ENCODE peak calls at places on chromosomes 5 and 9, in ten cellular contexts. C is AG09309; M is tibial artery; E is GM13976; N is nephron progenitor cell; Z is fibroblast of mammary gland; I is fibroblast of lung; J is Calu3; O is neural crest cell; Y is CD4-positive, alpha-beta T cell. T is an unnamed sample.

GRCh38 chr9:134633362-134634142 is 8.1 kb upstream of the COL5A1 start:
- DNase-seq in I (no peak), N (no peak), Y (no peak), O (no peak), C (no peak), J (no peak), M (no peak), Z (no peak), E (no peak), T (no peak)

GRCh38 chr9:124256517-124257069 is 1.2 kb upstream of the NEK6 start:
- DNase-seq in O (no peak), E (no peak), N (no peak), C (peak), Z (peak), J (no peak), M (no peak), Y (no peak), I (peak), T (no peak)

GRCh38 chr9:114289106-114289505 is 33.8 kb upstream of the ORM1 start:
- DNase-seq in N (no peak), E (no peak), Y (no peak), M (peak), C (no peak), I (no peak), J (no peak), O (no peak), Z (no peak), T (no peak)

GRCh38 chr9:123131258-123131657 is 97.8 kb downstream of the GPR21 start:
- DNase-seq in E (no peak), Y (no peak), C (peak), N (no peak), Z (peak), J (no peak), I (peak), M (no peak), O (no peak), T (no peak)

GRCh38 chr5:138953370-138954256 is 78.5 kb upstream of the LRRTM2 start:
- DNase-seq in Y (no peak), M (peak), Z (peak), J (no peak), E (peak), I (peak), N (no peak), O (no peak), C (peak), T (peak)

GRCh38 chr9:93317495-93318094 is 133.7 kb downstream of the WNK2 start:
- DNase-seq in C (no peak), I (no peak), M (no peak), O (no peak), J (no peak), Z (no peak), Y (no peak), N (no peak), E (no peak), T (no peak)

GRCh38 chr5:155926011-155926410 is 401.0 kb upstream of the SGCD start:
- DNase-seq in Y (no peak), C (no peak), M (no peak), E (no peak), J (no peak), I (no peak), Z (no peak), O (no peak), N (no peak), T (no peak)

GRCh38 chr5:154770111-154770510 is 14.9 kb downstream of the LARP1 start:
- DNase-seq in E (no peak), O (no peak), C (no peak), Z (no peak), N (no peak), I (no peak), M (no peak), J (no peak), Y (no peak), T (no peak)

GRCh38 chr5:21817668-21818419 is 1035.3 kb downstream of the CDH12 start:
- DNase-seq in N (no peak), O (no peak), C (no peak), E (no peak), J (no peak), I (peak), M (no peak), Y (no peak), Z (peak), T (no peak)

GRCh38 chr5:144284931-144285330 is 114.3 kb downstream of the KCTD16 start:
- DNase-seq in N (no peak), J (no peak), Z (no peak), E (no peak), C (no peak), Y (no peak), O (no peak), M (no peak), I (no peak), T (no peak)

GRCh38 chr5:132653716-132654115 is 4.3 kb upstream of the IL13 start:
- DNase-seq in J (no peak), N (no peak), M (no peak), C (no peak), Y (no peak), E (no peak), I (no peak), O (no peak), Z (no peak), T (no peak)

GRCh38 chr5:134236208-134236761 is 10.4 kb upstream of the PPP2CA start:
- DNase-seq in Z (no peak), I (no peak), J (no peak), C (no peak), Y (no peak), O (no peak), N (no peak), M (no peak), E (no peak), T (no peak)

DNA sequence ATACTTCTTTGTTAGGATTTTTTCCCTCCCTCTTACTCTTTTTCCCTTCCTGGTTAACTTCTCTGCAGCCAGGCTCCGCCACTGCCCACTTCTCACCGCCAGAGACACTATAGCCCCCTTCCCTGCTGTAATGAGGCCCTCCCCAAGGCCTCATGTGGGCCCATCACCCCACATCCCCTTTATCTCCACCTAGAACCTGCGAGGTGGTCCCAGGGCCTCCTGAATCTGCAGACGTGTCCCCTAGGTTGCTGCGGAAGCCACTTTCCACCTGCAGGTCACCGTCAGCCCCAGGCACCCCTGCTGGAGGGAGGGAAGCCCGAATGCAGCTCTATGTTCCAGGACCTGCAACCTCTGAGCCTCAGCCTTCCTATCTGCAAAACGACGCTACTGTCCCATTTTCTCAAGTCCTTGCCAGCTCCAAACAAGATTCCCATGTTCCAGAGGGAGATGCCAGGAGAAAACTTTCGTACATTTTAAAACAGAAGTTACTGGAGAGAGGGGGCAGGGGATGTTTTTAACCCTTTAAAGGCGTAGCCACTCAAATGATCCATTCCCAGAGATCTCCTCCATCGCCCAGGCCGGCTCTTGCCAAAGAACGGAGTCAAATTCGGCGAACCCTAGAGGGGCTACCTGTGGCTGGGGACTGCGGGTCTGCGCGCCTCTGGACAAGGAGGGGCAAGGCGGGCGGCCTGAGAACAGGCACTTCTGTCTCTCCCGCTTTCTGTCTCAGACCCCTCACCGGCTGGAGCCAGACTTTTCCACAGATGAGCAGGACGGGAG is 929 bp downstream of the SH3PXD2B start:
- DNase-seq in J (peak), N (peak), C (no peak), M (no peak), O (peak), Z (peak), E (no peak), I (peak), Y (no peak), T (peak)
- TF ChIP-seq CTCF in J (peak), N (peak), C (peak), M (peak), O (peak), Z (peak), E (no peak), I (peak), Y (no peak), T (peak)

GRCh38 chr5:124060413-124061095 is 548.6 kb downstream of the CSNK1G3 start:
- DNase-seq in M (no peak), N (no peak), I (no peak), Y (no peak), J (no peak), Z (no peak), E (no peak), C (no peak), O (no peak), T (no peak)

GRCh38 chr5:124064956-124065355 is 553.0 kb downstream of the CSNK1G3 start:
- DNase-seq in Z (peak), M (no peak), Y (no peak), C (no peak), E (no peak), I (no peak), O (no peak), J (no peak), N (no peak), T (no peak)

GRCh38 chr5:124061663-124062062 is 549.7 kb downstream of the CSNK1G3 start:
- DNase-seq in N (no peak), Z (peak), Y (no peak), M (peak), I (peak), E (no peak), J (no peak), O (no peak), C (no peak), T (peak)

GRCh38 chr5:124060010-124060409 is 548.0 kb downstream of the CSNK1G3 start:
- DNase-seq in E (no peak), C (no peak), I (no peak), Z (no peak), O (no peak), J (no peak), M (no peak), Y (no peak), N (no peak), T (no peak)

DNA sequence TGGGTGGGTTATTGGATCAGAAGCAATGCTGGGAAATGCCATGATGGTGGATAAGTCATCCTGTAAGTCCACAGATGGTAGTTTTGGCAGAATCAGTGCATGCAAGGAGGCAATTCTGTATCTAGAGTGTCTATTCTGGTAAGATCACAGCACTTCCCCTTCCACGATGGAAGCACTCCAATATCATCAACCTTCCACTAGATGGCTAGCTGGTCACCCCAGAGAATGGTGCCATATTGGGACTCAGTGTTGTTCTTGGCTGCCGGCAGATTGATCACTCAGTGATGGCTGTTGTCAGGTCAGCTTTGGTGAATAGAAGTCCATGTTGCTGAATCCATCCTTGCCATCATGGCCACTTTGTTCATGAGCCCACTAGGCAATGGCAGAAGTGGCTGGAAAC is 553.5 kb downstream of the CSNK1G3 start:
- DNase-seq in N (no peak), J (no peak), E (no peak), O (no peak), M (no peak), I (no peak), Y (no peak), Z (peak), C (no peak), T (no peak)
- TF ChIP-seq CTCF in N (no peak), J (no peak), E (no peak), O (no peak), M (no peak), I (no peak), Y (no peak), Z (peak), C (no peak), T (no peak)

GRCh38 chr9:36969216-36969771 is 64.8 kb downstream of the PAX5 start:
- DNase-seq in J (no peak), I (no peak), M (no peak), N (no peak), C (no peak), O (no peak), E (no peak), Y (no peak), Z (no peak), T (no peak)
- TF ChIP-seq CTCF in J (no peak), I (no peak), M (no peak), N (no peak), C (no peak), O (no peak), E (no peak), Y (no peak), Z (no peak), T (no peak)

GRCh38 chr9:3475300-3476020 is 50.3 kb downstream of the RFX3 start:
- DNase-seq in M (no peak), Z (no peak), O (no peak), J (peak), N (no peak), Y (no peak), I (no peak), E (no peak), C (no peak), T (no peak)

GRCh38 chr9:3477236-3477834 is 48.5 kb downstream of the RFX3 start:
- DNase-seq in E (no peak), O (no peak), I (no peak), J (no peak), Z (no peak), C (no peak), Y (no peak), N (no peak), M (no peak), T (no peak)

GRCh38 chr9:3468407-3469205 is 57.2 kb downstream of the RFX3 start:
- DNase-seq in Z (no peak), I (no peak), O (no peak), N (no peak), C (no peak), M (no peak), Y (no peak), E (no peak), J (no peak), T (no peak)

GRCh38 chr9:3474821-3475220 is 51.0 kb downstream of the RFX3 start:
- DNase-seq in Z (no peak), E (no peak), O (no peak), I (no peak), N (no peak), J (no peak), M (no peak), C (no peak), Y (no peak), T (no peak)

DNA sequence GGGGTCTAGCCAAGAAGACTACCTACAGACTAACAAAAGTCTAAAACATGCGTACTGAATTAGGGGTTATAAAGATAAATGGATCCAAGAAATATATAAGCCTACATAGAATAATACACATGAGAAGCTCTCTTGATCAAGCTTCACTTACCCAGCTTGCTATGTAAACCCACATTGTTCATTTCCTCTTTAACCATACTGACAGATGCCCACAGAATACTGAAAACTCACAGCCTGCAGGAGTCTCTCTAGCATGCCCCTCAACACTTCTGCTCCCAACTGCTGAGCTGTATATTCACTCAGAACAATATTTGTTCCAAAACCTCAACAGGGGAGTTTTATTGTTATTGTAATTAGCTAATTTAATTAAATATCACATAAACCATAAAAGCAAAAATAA is 52.4 kb downstream of the RFX3 start:
- DNase-seq in M (no peak), E (peak), C (no peak), J (no peak), Z (no peak), Y (no peak), I (no peak), N (no peak), O (no peak), T (no peak)
- TF ChIP-seq CTCF in M (no peak), E (no peak), C (no peak), J (no peak), Z (no peak), Y (no peak), I (no peak), N (no peak), O (no peak), T (no peak)

GRCh38 chr5:151470440-151470839 is 23.0 kb downstream of the SLC36A1 start:
- DNase-seq in Z (peak), I (peak), O (no peak), J (no peak), N (no peak), C (peak), Y (no peak), E (no peak), M (no peak), T (no peak)

GRCh38 chr5:151469992-151470391 is 22.6 kb downstream of the SLC36A1 start:
- DNase-seq in N (no peak), E (no peak), O (no peak), Y (no peak), M (no peak), I (no peak), J (no peak), C (no peak), Z (no peak), T (no peak)

GRCh38 chr5:151469386-151469785 is 22.0 kb downstream of the SLC36A1 start:
- DNase-seq in N (no peak), I (no peak), O (no peak), Y (no peak), M (no peak), E (no peak), J (no peak), Z (peak), C (no peak), T (no peak)

GRCh38 chr5:151465476-151465875 is 18.1 kb downstream of the SLC36A1 start:
- DNase-seq in N (no peak), I (no peak), O (no peak), Y (no peak), E (no peak), C (no peak), M (no peak), J (no peak), Z (no peak), T (no peak)

DNA sequence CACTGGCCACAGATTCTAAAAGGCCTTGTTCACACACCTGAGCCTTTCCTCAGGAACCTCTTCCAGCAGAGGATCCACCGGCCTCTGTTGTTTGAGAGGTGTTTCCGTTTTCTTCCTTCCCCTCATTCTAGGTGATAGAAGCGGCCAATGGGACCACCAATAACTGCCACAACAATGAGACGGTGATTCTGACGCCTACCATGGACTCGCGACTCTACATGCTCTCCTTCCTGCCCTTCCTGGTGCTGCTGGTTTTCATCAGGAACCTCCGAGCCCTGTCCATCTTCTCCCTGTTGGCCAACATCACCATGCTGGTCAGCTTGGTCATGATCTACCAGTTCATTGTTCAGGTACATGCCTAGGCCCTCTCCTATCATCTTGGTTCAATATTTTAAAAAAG is 20.2 kb downstream of the SLC36A1 start:
- DNase-seq in J (no peak), Z (no peak), O (no peak), Y (no peak), I (no peak), N (no peak), E (no peak), M (no peak), C (no peak), T (no peak)
- TF ChIP-seq CTCF in J (no peak), Z (no peak), O (no peak), Y (no peak), I (no peak), N (no peak), E (no peak), M (no peak), C (no peak), T (no peak)

GRCh38 chr5:125668904-125669303 is 754.3 kb upstream of the GRAMD2B start:
- DNase-seq in C (no peak), N (no peak), Y (no peak), M (no peak), J (peak), E (no peak), Z (no peak), O (no peak), I (no peak), T (peak)

DNA sequence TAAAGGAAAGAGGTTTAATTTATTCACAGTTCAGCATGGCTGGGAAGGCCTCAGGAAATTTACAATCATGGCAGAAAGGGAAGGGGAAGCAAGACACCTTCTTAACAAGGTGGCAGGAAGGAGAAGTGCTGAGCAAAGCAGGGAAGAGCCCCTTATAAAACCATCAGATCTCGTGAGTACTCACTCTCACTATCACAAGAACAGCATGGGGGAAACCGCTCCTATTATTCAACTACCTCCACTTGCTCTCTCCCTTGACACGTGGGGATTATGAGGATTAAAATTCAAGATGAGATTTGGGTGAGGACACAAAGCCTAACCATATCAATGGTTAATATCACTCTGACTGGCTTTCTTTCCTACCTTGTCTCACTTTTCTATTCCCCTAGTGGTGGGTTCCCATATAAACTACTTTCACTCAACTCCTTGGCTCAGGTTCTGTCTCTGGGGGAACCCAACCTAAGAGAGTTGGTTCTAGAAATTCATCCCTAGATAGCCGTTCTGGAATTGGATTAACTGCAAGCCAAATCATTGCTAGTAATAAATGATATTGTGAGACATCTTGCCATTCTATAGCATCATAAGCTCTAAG is 749.8 kb upstream of the GRAMD2B start:
- DNase-seq in Z (no peak), Y (no peak), E (no peak), O (no peak), I (no peak), C (no peak), M (no peak), J (no peak), N (no peak), T (no peak)
- TF ChIP-seq CTCF in Z (no peak), Y (no peak), E (no peak), O (peak), I (no peak), C (no peak), M (no peak), J (no peak), N (peak), T (no peak)

GRCh38 chr5:91277840-91278239 is 105.3 kb downstream of the ARRDC3 start:
- DNase-seq in C (no peak), Z (no peak), I (no peak), O (no peak), M (no peak), Y (no peak), N (no peak), J (no peak), E (no peak), T (no peak)

GRCh38 chr5:91281409-91281808 is 101.7 kb downstream of the ARRDC3 start:
- DNase-seq in C (peak), O (no peak), J (no peak), M (no peak), Y (no peak), N (no peak), E (no peak), Z (peak), I (peak), T (no peak)

GRCh38 chr5:91280942-91281269 is 102.2 kb downstream of the ARRDC3 start:
- DNase-seq in C (no peak), Y (no peak), E (no peak), I (no peak), J (no peak), O (no peak), Z (no peak), N (no peak), M (no peak), T (no peak)

GRCh38 chr5:91282210-91282609 is 100.9 kb downstream of the ARRDC3 start:
- DNase-seq in I (no peak), Y (no peak), O (no peak), Z (no peak), C (no peak), M (no peak), J (no peak), E (no peak), N (no peak), T (no peak)

GRCh38 chr5:91280062-91280941 is 102.8 kb downstream of the ARRDC3 start:
- DNase-seq in J (peak), Z (peak), E (peak), M (peak), I (peak), O (peak), Y (peak), N (peak), C (peak), T (peak)
- TF ChIP-seq CTCF in J (no peak), Z (no peak), E (no peak), M (no peak), I (no peak), O (no peak), Y (no peak), N (no peak), C (no peak), T (no peak)